ENCODE peak calls at places on chromosomes 11 and 22, in five cellular contexts. One of them, this sample, is unnamed. For H3K4me1, the result is how much of the 10 kb centered on the place peaks cover.

GRCh38 chr22:20418211-20418788 is 19.3 kb downstream of the SCARF2 start:
- DNase-seq in CD4-positive, CD25-positive, alpha-beta regulatory T cell: peak
- DNase-seq in ovary: peak
- DNase-seq in heart right ventricle: peak
- DNase-seq in sigmoid colon: peak
- DNase-seq in this sample: peak

GRCh38 chr11:100619484-100619883 is 67.6 kb upstream of the ARHGAP42 start:
- DNase-seq in sigmoid colon: no peak
- DNase-seq in CD4-positive, CD25-positive, alpha-beta regulatory T cell: no peak
- DNase-seq in ovary: no peak
- DNase-seq in heart right ventricle: no peak
- DNase-seq in this sample: no peak

GRCh38 chr11:108592591-108593213 is 866 bp downstream of the EXPH5 start:
- DNase-seq in sigmoid colon: no peak
- DNase-seq in CD4-positive, CD25-positive, alpha-beta regulatory T cell: peak
- DNase-seq in ovary: peak
- DNase-seq in heart right ventricle: peak
- DNase-seq in this sample: no peak

GRCh38 chr11:64324692-64325469 is 7.0 kb downstream of the PRDX5 start:
- DNase-seq in CD4-positive, CD25-positive, alpha-beta regulatory T cell: no peak
- DNase-seq in ovary: no peak
- DNase-seq in heart right ventricle: no peak
- DNase-seq in sigmoid colon: no peak
- DNase-seq in this sample: no peak

GRCh38 chr22:19965771-19966709 is 24.4 kb upstream of the TXNRD2 start:
- DNase-seq in sigmoid colon: no peak
- DNase-seq in heart right ventricle: no peak
- DNase-seq in ovary: no peak
- DNase-seq in CD4-positive, CD25-positive, alpha-beta regulatory T cell: no peak
- DNase-seq in this sample: no peak

GRCh38 chr22:50705851-50706351 is 32.1 kb upstream of the ACR start:
- DNase-seq in ovary: no peak
- DNase-seq in sigmoid colon: peak
- DNase-seq in CD4-positive, CD25-positive, alpha-beta regulatory T cell: no peak
- DNase-seq in heart right ventricle: no peak
- DNase-seq in this sample: no peak

GRCh38 chr11:45527898-45528297 is 137.5 kb downstream of the CHST1 start:
- DNase-seq in heart right ventricle: no peak
- DNase-seq in ovary: no peak
- DNase-seq in CD4-positive, CD25-positive, alpha-beta regulatory T cell: no peak
- DNase-seq in sigmoid colon: no peak
- DNase-seq in this sample: no peak

GRCh38 chr11:64580387-64580786 is 10.6 kb upstream of the SLC22A12 start:
- DNase-seq in CD4-positive, CD25-positive, alpha-beta regulatory T cell: no peak
- DNase-seq in heart right ventricle: no peak
- DNase-seq in sigmoid colon: peak
- DNase-seq in ovary: peak
- DNase-seq in this sample: no peak

GRCh38 chr22:38187413-38188212 is 6.0 kb upstream of the PLA2G6 start:
- DNase-seq in CD4-positive, CD25-positive, alpha-beta regulatory T cell: no peak
- DNase-seq in ovary: no peak
- DNase-seq in heart right ventricle: no peak
- DNase-seq in sigmoid colon: no peak
- DNase-seq in this sample: no peak

GRCh38 chr11:132872223-132872622 is 660.1 kb downstream of the OPCML start:
- DNase-seq in heart right ventricle: no peak
- DNase-seq in sigmoid colon: no peak
- DNase-seq in CD4-positive, CD25-positive, alpha-beta regulatory T cell: no peak
- DNase-seq in ovary: no peak
- DNase-seq in this sample: no peak

GRCh38 chr11:73493838-73494598 is 103.9 kb downstream of the FAM168A start:
- DNase-seq in ovary: no peak
- DNase-seq in heart right ventricle: no peak
- DNase-seq in sigmoid colon: no peak
- DNase-seq in CD4-positive, CD25-positive, alpha-beta regulatory T cell: no peak
- DNase-seq in this sample: no peak

GRCh38 chr11:16511109-16511806 is 154.9 kb upstream of the SOX6 start:
- DNase-seq in sigmoid colon: no peak
- DNase-seq in heart right ventricle: no peak
- DNase-seq in ovary: no peak
- DNase-seq in CD4-positive, CD25-positive, alpha-beta regulatory T cell: no peak
- DNase-seq in this sample: no peak

GRCh38 chr11:27095050-27095449 is 54.4 kb downstream of the BBOX1 start:
- DNase-seq in ovary: no peak
- DNase-seq in heart right ventricle: no peak
- DNase-seq in CD4-positive, CD25-positive, alpha-beta regulatory T cell: no peak
- DNase-seq in sigmoid colon: no peak
- DNase-seq in this sample: peak
- H3K27ac ChIP-seq in ovary: no peak
- H3K27ac ChIP-seq in heart right ventricle: no peak
- H3K27ac ChIP-seq in CD4-positive, CD25-positive, alpha-beta regulatory T cell: no peak
- H3K27ac ChIP-seq in sigmoid colon: no peak
- H3K27ac ChIP-seq in this sample: no peak

GRCh38 chr11:128467041-128467440 is 120.3 kb downstream of the ETS1 start:
- DNase-seq in heart right ventricle: no peak
- DNase-seq in CD4-positive, CD25-positive, alpha-beta regulatory T cell: no peak
- DNase-seq in sigmoid colon: no peak
- DNase-seq in ovary: no peak
- DNase-seq in this sample: no peak
- H3K4me1 ChIP-seq in heart right ventricle: half or more
- H3K4me1 ChIP-seq in CD4-positive, CD25-positive, alpha-beta regulatory T cell: half or more
- H3K4me1 ChIP-seq in sigmoid colon: under half
- H3K4me1 ChIP-seq in ovary: under half
- H3K4me1 ChIP-seq in this sample: under half

DNA sequence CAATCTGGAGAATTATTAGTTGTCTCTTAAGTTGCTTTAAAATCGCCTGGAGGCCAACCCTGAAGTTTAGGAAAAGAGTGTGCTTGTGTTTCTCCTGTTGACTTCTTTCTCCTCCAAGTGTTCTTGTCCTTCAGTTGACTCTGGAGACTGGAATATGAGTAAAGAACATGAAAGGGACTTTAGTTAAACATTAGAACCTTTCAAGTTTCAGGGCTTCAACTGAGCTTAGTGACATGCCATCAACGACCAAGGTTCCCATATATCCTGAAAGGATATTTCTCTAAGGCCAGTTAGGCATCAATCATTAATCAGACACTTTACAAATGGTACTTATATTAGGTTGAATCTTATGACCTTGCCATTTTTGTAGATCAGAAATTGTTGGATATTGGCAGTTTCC is 70.0 kb downstream of the ZNRF3 start:
- DNase-seq in CD4-positive, CD25-positive, alpha-beta regulatory T cell: no peak
- DNase-seq in sigmoid colon: no peak
- DNase-seq in heart right ventricle: no peak
- DNase-seq in ovary: no peak
- DNase-seq in this sample: no peak
- H3K27ac ChIP-seq in CD4-positive, CD25-positive, alpha-beta regulatory T cell: no peak
- H3K27ac ChIP-seq in sigmoid colon: peak
- H3K27ac ChIP-seq in heart right ventricle: no peak
- H3K27ac ChIP-seq in ovary: no peak
- H3K27ac ChIP-seq in this sample: no peak

GRCh38 chr11:47532597-47533213 is 20.2 kb downstream of the CELF1 start:
- DNase-seq in CD4-positive, CD25-positive, alpha-beta regulatory T cell: no peak
- DNase-seq in sigmoid colon: no peak
- DNase-seq in ovary: no peak
- DNase-seq in heart right ventricle: no peak
- DNase-seq in this sample: no peak
- H3K4me1 ChIP-seq in CD4-positive, CD25-positive, alpha-beta regulatory T cell: under half
- H3K4me1 ChIP-seq in sigmoid colon: half or more
- H3K4me1 ChIP-seq in ovary: under half
- H3K4me1 ChIP-seq in heart right ventricle: half or more
- H3K4me1 ChIP-seq in this sample: under half

GRCh38 chr11:17777726-17778091 is 43.1 kb downstream of the KCNC1 start:
- DNase-seq in sigmoid colon: no peak
- DNase-seq in ovary: peak
- DNase-seq in CD4-positive, CD25-positive, alpha-beta regulatory T cell: no peak
- DNase-seq in heart right ventricle: no peak
- DNase-seq in this sample: no peak
- H3K27ac ChIP-seq in sigmoid colon: no peak
- H3K27ac ChIP-seq in ovary: no peak
- H3K27ac ChIP-seq in CD4-positive, CD25-positive, alpha-beta regulatory T cell: no peak
- H3K27ac ChIP-seq in heart right ventricle: no peak
- H3K27ac ChIP-seq in this sample: no peak

DNA sequence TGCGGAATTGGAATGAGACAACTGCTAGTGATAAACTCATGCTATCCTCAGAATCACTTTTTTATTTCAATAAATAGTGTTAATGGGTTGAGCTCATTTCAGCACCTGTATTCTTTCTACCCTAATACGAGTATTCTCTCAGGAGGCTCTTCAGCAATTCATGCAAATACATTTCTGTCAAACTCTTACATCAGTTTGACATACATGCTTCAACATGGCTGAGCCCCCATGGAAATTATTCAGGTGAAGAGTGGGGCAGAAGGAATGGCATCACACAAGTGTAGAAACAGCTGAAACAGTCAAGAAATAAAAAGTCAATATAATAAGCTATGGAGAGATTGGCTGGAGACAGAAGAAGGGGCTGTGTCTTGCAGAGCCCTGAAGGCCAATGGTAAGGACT is 77.8 kb upstream of the SNX19 start:
- DNase-seq in ovary: no peak
- DNase-seq in CD4-positive, CD25-positive, alpha-beta regulatory T cell: no peak
- DNase-seq in heart right ventricle: no peak
- DNase-seq in sigmoid colon: no peak
- DNase-seq in this sample: no peak
- H3K4me1 ChIP-seq in ovary: under half
- H3K4me1 ChIP-seq in CD4-positive, CD25-positive, alpha-beta regulatory T cell: under half
- H3K4me1 ChIP-seq in heart right ventricle: under half
- H3K4me1 ChIP-seq in sigmoid colon: under half
- H3K4me1 ChIP-seq in this sample: under half